ENCODE peak calls at places on chromosomes 11 and 22, in seven cellular contexts. M, H, Y, L, N, I and S are unnamed samples.

GRCh38 chr22:20055144-20055543 is 24.9 kb upstream of the DGCR8 start:
- DNase-seq in Y (no peak), N (no peak), L (no peak), H (no peak), M (no peak), I (no peak), S (no peak)

GRCh38 chr11:121965330-121965729 is 150.7 kb downstream of the BLID start:
- DNase-seq in Y (no peak), I (no peak), L (no peak), N (peak), H (no peak), M (no peak), S (no peak)

GRCh38 chr11:9150944-9151343 is 59.5 kb upstream of the SCUBE2 start:
- DNase-seq in N (peak), L (no peak), I (no peak), Y (no peak), M (no peak), H (no peak), S (no peak)

GRCh38 chr11:126305699-126306098 is 1.8 kb downstream of the DCPS start:
- DNase-seq in H (no peak), N (no peak), Y (no peak), I (no peak), M (no peak), L (no peak), S (no peak)

GRCh38 chr11:119324124-119324665 is 7.3 kb upstream of the MCAM start:
- DNase-seq in I (no peak), M (no peak), H (no peak), L (no peak), N (no peak), Y (no peak), S (no peak)

GRCh38 chr11:848988-849824 is 6.6 kb downstream of the TSPAN4 start:
- DNase-seq in L (peak), H (no peak), N (no peak), I (no peak), Y (no peak), M (no peak), S (no peak)

GRCh38 chr11:8638300-8638699 is 44.2 kb downstream of the TRIM66 start:
- DNase-seq in M (no peak), L (no peak), Y (no peak), H (no peak), N (peak), I (no peak), S (no peak)

GRCh38 chr11:77401486-77402217 is 72.2 kb downstream of the PAK1 start:
- DNase-seq in Y (no peak), N (no peak), I (no peak), H (no peak), M (no peak), L (no peak), S (no peak)

GRCh38 chr11:10777393-10777793 is 26.3 kb downstream of the CTR9 start:
- DNase-seq in N (no peak), I (no peak), Y (no peak), H (no peak), L (no peak), M (no peak), S (no peak)

GRCh38 chr11:64619811-64620285 is 28.8 kb downstream of the SLC22A12 start:
- DNase-seq in N (peak), H (no peak), I (no peak), Y (peak), M (no peak), L (no peak), S (no peak)

GRCh38 chr11:65212226-65212801 is 30.6 kb downstream of the CAPN1 start:
- DNase-seq in N (no peak), I (no peak), L (no peak), H (no peak), M (no peak), Y (no peak), S (no peak)

GRCh38 chr11:115297330-115297729 is 206.9 kb downstream of the CADM1 start:
- DNase-seq in M (no peak), I (no peak), H (no peak), L (no peak), Y (no peak), N (no peak), S (no peak)

GRCh38 chr11:124194696-124195418 is 11.7 kb downstream of the OR10D3 start:
- DNase-seq in L (peak), H (peak), Y (peak), M (no peak), I (no peak), N (peak), S (no peak)

GRCh38 chr22:49063040-49063329 is 764.7 kb downstream of the BRD1 start:
- DNase-seq in N (no peak), L (no peak), Y (no peak), I (no peak), M (no peak), H (no peak), S (no peak)

GRCh38 chr22:43853328-43853931 is 8.9 kb downstream of the SULT4A1 start:
- DNase-seq in M (no peak), H (no peak), Y (no peak), N (no peak), L (no peak), I (no peak), S (no peak)

GRCh38 chr11:118488480-118489109 is 38.7 kb upstream of the TTC36 start:
- DNase-seq in H (peak), Y (peak), I (peak), M (peak), L (peak), N (peak), S (peak)

GRCh38 chr11:59207988-59208432 is 4.7 kb downstream of the MPEG1 start:
- DNase-seq in Y (peak), M (peak), N (peak), H (no peak), I (peak), L (no peak), S (no peak)

GRCh38 chr22:21041937-21042336 is 3.8 kb upstream of the LRRC74B start:
- DNase-seq in L (no peak), H (no peak), Y (no peak), M (no peak), I (no peak), N (peak), S (no peak)

GRCh38 chr11:28250192-28250591 is 142.0 kb downstream of the METTL15 start:
- DNase-seq in H (no peak), Y (no peak), I (no peak), M (no peak), L (no peak), N (no peak), S (no peak)